ENCODE peak calls at places on chromosomes 3 and 15, in ten cellular contexts. B is NCI-H1092 treated with DMSO at 0.1 percent for 48 hours; Z is stimulated activated CD8-positive, alpha-beta memory T cell treated with anti-CD3 and anti-CD28 coated beads, Interleukin-2, amount 100 ng/mL, for 48 hours; W is Kasumi-1; G is T-cell; S is tibial artery; Q is stomach; P is activated gamma-delta T cell treated with Interleukin-2 at 50 U/mL for 16 hours; D is HTR-8/SVneo; U is right cardiac atrium. Y is an unnamed sample.

GRCh38 chr15:53022788-53023187 is 232.7 kb upstream of the ONECUT1 start:
- DNase-seq in B (no peak), Z (no peak), W (no peak), G (no peak), S (no peak), Q (no peak), P (no peak), D (no peak), U (no peak), Y (no peak)

GRCh38 chr15:83449250-83449671 is 2.1 kb downstream of the SH3GL3 start:
- DNase-seq in B (no peak), Z (no peak), W (no peak), G (no peak), S (no peak), Q (no peak), P (no peak), D (no peak), U (no peak), Y (no peak)

GRCh38 chr3:134242649-134243637 is 7.7 kb downstream of the RYK start:
- DNase-seq in B (no peak), Z (no peak), W (peak; percentile 32), G (no peak), S (no peak), Q (no peak), P (no peak), D (peak; percentile 40), U (no peak), Y (no peak)

GRCh38 chr3:138340511-138340910 is 7.9 kb upstream of the MRAS start:
- DNase-seq in B (no peak), Z (no peak), W (no peak), G (no peak), S (no peak), Q (no peak), P (no peak), D (no peak), U (no peak), Y (no peak)

GRCh38 chr15:81182746-81183402 is 13.8 kb upstream of the IL16 start:
- DNase-seq in B (no peak), Z (no peak), W (peak; percentile 5), G (no peak), S (peak; percentile 60), Q (no peak), P (no peak), D (no peak), U (no peak), Y (no peak)

GRCh38 chr3:12186515-12187286 is 28.0 kb upstream of the TIMP4 start:
- DNase-seq in B (no peak), Z (no peak), W (no peak), G (no peak), S (peak; percentile 27), Q (no peak), P (no peak), D (no peak), U (no peak), Y (no peak)

GRCh38 chr15:62896969-62897486 is 145.5 kb upstream of the TPM1 start:
- DNase-seq in B (no peak), Z (no peak), W (no peak), G (no peak), S (peak; percentile 89), Q (peak; percentile 88), P (no peak), D (peak; percentile 90), U (peak; percentile 90), Y (peak; percentile 91)

GRCh38 chr3:98110191-98110908 is 20.2 kb upstream of the OR5H1 start:
- DNase-seq in B (no peak), Z (no peak), W (no peak), G (no peak), S (no peak), Q (no peak), P (no peak), D (no peak), U (no peak), Y (no peak)

Y was measured in pancreas.